ENCODE peak calls at places on chromosome 22, in four cellular contexts. I is ovary, X is tibial nerve, V is neural progenitor cell. G is an unnamed sample.

GRCh38 chr22:26610072-26610958 is 7.5 kb downstream of the CRYBB1 start:
- DNase-seq in I (no peak), X (no peak), V (no peak), G (no peak)

GRCh38 chr22:37290737-37291136 is 8.4 kb downstream of the CYTH4 start:
- DNase-seq in I (no peak), X (no peak), V (no peak), G (no peak)

GRCh38 chr22:20591660-20592310 is 84.4 kb downstream of the MED15 start:
- DNase-seq in I (no peak), X (no peak), V (peak), G (no peak)

GRCh38 chr22:37101311-37102063 is 8.0 kb downstream of the TMPRSS6 start:
- DNase-seq in I (no peak), X (no peak), V (no peak), G (no peak)

GRCh38 chr22:41237707-41238569 is 2.8 kb downstream of the CHADL start:
- DNase-seq in I (peak), X (peak), V (peak), G (no peak)

GRCh38 chr22:47151490-47151889 is 389.0 kb downstream of the TBC1D22A start:
- DNase-seq in I (no peak), X (no peak), V (no peak), G (no peak)

GRCh38 chr22:23911318-23911980 is 17.3 kb downstream of the MIF start:
- DNase-seq in I (peak), X (no peak), V (no peak), G (no peak)

GRCh38 chr22:47391169-47392053 is 629.0 kb downstream of the TBC1D22A start:
- DNase-seq in I (no peak), X (no peak), V (no peak), G (no peak)

GRCh38 chr22:26587991-26588613 is 1.8 kb downstream of the TPST2 start:
- DNase-seq in I (no peak), X (no peak), V (no peak), G (no peak)

GRCh38 chr22:47295982-47296381 is 533.5 kb downstream of the TBC1D22A start:
- DNase-seq in I (no peak), X (no peak), V (no peak), G (no peak)

GRCh38 chr22:49078076-49078710 is 749.5 kb downstream of the BRD1 start:
- DNase-seq in I (no peak), X (no peak), V (no peak), G (no peak)

GRCh38 chr22:44146088-44146861 is 34.5 kb upstream of the PARVG start:
- DNase-seq in I (no peak), X (no peak), V (peak), G (no peak)

GRCh38 chr22:45033136-45033535 is 23.3 kb upstream of the PHF21B start:
- DNase-seq in I (no peak), X (no peak), V (no peak), G (no peak)

GRCh38 chr22:36470994-36471331 is 10.5 kb downstream of the TXN2 start:
- DNase-seq in I (no peak), X (no peak), V (no peak), G (no peak)

GRCh38 chr22:31082606-31083376 is 1.7 kb downstream of the SMTN start:
- DNase-seq in I (peak), X (peak), V (peak), G (peak)

GRCh38 chr22:44329179-44329796 is 16.5 kb upstream of the SHISAL1 start:
- DNase-seq in I (no peak), X (no peak), V (no peak), G (no peak)

GRCh38 chr22:36806824-36807223 is 10.0 kb downstream of the PVALB start:
- DNase-seq in I (no peak), X (no peak), V (no peak), G (no peak)

GRCh38 chr22:31474743-31475142 is 14.9 kb downstream of the EIF4ENIF1 start:
- DNase-seq in I (no peak), X (no peak), V (no peak), G (no peak)

GRCh38 chr22:44171486-44172076 is 9.1 kb upstream of the PARVG start:
- DNase-seq in I (no peak), X (peak), V (no peak), G (no peak)

GRCh38 chr22:20027966-20028854 is 7.3 kb downstream of the TANGO2 start:
- DNase-seq in I (no peak), X (no peak), V (no peak), G (peak)

GRCh38 chr22:35315855-35316745 is 16.4 kb downstream of the TOM1 start:
- DNase-seq in I (peak), X (no peak), V (no peak), G (peak)

GRCh38 chr22:48210812-48211211 is 1448.4 kb downstream of the TBC1D22A start:
- DNase-seq in I (no peak), X (no peak), V (no peak), G (no peak)

GRCh38 chr22:44931077-44931540 is 78.7 kb downstream of the PHF21B start:
- DNase-seq in I (peak), X (no peak), V (no peak), G (no peak)

GRCh38 chr22:40423246-40423753 is 52.9 kb downstream of the SGSM3 start:
- DNase-seq in I (no peak), X (no peak), V (no peak), G (no peak)

GRCh38 chr22:35728639-35729308 is 11.1 kb downstream of the APOL5 start:
- DNase-seq in I (no peak), X (no peak), V (no peak), G (no peak)

GRCh38 chr22:27853404-27853803 is 51.8 kb upstream of the MN1 start:
- DNase-seq in I (no peak), X (peak), V (no peak), G (no peak)

GRCh38 chr22:24170189-24170588 is 11.1 kb upstream of the SUSD2 start:
- DNase-seq in I (no peak), X (no peak), V (peak), G (no peak)

GRCh38 chr22:41191467-41191866 is 13.6 kb upstream of the L3MBTL2 start:
- DNase-seq in I (peak), X (no peak), V (no peak), G (no peak)

GRCh38 chr22:28883917-28884753 is 763 bp downstream of the ZNRF3 start:
- DNase-seq in I (peak), X (no peak), V (peak), G (peak)
- TF ChIP-seq CTCF in I (no peak), X (no peak), V (peak), G (no peak)

DNA sequence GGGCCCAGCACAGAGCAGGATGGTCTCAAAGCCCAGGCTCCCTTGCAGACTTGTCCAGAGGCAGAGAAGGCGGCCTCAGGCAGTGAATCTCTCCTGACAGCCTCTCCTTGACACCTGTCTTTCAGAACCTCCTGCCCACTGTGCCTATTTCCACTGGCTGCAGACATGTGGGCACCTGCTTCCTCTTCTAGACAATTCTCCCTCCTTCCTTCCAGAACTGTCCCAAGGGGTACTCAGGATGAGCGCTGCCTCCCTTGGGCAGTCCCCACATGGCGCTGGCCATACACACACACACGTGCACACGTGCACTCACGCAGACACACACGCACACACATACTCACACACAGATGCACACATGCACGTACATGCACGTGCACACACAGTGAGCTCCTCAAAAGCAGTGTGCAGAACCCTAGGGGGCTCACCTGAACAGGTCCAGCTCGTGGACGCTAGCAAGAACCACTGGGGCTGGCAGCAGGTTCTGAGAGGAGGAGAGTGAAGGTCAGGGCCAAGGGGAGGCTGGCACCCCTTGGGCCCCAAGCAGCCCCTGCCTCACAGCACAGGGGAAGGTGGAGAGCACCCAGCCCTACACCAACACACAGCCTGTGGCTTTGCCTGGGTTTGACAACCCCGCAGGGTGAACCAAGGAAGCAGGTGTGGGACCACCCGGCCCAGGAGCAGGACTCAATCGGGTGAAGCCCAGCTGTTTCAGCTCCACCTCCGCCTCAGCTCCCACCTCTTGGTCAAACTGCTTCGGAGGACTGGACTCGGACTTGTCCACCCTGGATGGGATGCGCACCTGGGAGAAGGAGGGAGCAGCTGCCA is 8.1 kb upstream of the PLXNB2 start:
- DNase-seq in I (no peak), X (no peak), V (no peak), G (no peak)
- H3K27ac ChIP-seq in I (no peak), X (no peak), V (no peak), G (no peak)

DNA sequence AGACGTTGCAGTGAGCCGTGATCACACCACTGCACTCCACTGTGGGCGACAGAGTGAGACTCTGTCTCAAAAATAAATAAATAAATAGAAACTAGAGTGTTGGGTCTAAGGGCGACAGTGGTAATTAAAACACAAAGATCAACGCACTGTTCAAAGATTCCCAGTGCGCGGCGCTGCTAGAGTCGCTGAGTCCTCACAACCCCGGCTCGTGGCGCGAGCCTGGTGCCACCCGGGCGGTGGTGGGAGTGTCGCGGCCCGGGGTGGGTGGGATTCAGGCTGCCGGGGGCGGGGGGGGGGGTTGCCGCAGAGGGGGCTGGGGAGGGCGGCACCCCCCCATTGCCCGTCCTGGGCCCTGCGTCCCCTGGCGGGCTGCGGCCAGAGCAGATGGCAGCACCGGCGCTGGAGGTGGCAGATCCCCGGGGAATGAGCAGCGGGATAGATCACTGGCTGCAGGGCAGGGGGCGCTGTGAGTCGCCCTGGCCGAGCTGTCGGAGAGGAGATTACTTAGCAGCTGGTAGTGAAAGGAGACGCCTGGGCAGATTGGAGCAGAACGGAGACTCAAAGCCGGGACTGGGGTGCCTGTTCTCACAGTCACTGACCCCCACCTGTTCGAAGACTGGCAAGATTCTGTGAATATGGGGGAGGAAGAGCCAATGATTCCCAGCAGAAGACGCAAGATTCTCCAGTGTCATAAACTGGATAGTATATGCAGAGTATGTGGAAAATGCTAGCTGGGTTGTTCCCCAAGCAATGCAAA is 30.2 kb upstream of the APOBEC3A start:
- DNase-seq in I (peak), X (peak), V (peak), G (no peak)
- H3K4me3 ChIP-seq in I (peak), X (peak), V (peak), G (peak)

DNA sequence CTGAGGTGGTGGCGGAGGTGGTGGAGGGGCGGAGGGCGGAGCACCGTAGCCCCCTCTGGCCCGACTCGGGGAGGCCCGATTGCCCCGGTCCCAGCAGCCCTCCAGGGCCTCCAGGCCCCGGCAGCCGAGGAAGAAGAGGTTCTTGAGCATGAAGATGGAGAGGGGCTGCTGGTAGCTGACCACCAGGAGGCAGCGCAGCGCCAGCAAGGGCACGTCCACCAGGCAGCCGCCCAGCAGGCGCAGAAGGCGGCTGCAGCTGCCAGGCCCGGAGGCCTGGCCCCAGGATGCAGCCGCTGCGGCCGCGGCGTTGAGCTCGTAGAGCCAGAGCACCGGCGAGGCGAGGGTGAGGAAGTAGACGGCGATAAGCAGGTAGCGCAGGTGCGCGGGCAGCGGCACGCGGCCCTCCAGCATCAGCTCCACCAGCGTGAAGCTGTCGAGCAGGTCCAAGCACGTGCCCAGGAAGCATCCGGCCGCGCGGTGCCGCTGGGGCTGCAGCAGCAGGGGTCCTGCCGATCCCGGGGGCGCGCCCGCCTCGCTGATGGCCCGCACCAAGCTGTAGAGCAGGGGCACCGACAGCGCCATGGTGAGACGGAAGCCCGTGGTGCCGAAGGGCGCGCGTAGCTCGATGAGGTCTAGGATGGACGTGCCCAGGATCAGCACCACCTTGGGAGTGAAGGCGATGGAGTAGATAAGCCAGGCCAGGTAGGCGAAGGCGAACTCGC is 1.5 kb downstream of the TMEM121B start:
- DNase-seq in I (no peak), X (no peak), V (peak), G (no peak)
- TF ChIP-seq CTCF in I (no peak), X (no peak), V (peak), G (no peak)

GRCh38 chr22:38420734-38421133 is 34.3 kb downstream of the KCNJ4 start:
- DNase-seq in I (no peak), X (no peak), V (no peak), G (no peak)

GRCh38 chr22:38419864-38420172 is 35.2 kb downstream of the KCNJ4 start:
- DNase-seq in I (no peak), X (no peak), V (no peak), G (no peak)

GRCh38 chr22:38423512-38424503 is 31.2 kb downstream of the KCNJ4 start:
- DNase-seq in I (no peak), X (no peak), V (no peak), G (no peak)

GRCh38 chr22:38424525-38425080 is 30.4 kb downstream of the KCNJ4 start:
- DNase-seq in I (no peak), X (no peak), V (no peak), G (no peak)

DNA sequence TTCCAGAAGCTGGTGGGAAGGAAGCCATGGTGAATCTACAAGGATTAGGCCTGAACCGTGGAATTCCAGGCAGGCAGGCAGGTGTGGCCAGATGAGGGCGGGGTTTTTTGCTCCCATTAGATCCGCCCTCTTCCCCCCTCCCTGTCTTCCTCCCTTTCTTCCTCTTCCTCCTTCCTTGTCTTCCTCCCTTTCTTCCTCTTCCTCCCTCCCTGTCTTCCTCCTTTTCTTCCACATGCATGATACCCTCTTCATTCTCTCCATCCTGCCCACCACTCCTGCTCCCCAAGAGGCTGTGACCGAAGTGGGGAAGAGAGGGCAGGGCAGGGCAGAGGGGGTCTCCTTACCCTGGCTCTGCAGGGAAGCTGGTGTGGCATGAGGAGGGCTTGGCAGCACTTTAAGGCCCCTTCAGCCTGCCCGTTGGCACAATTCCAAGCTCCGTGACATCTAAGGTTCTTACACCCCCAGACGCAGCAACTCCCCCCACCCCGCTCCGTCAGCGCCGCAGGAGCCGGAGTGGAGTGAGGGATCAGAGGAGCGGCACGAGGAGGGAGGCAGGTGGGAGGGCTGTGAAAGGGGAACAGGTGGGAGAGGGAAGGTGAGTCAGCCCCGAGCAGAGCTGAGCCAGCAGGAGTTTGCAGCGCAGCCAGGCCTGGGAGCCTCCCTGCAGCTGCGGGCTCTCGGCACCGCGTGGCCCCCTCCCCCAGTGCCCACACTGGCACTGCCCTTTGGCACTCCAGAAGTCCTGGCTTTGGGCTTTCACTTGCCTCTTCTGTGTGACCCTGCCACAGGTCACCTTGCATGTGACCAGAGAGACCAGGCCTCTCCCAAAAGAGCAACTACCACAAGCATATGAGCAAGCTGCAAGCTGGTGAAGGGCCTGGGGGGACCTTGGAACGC is 32.1 kb downstream of the KCNJ4 start:
- DNase-seq in I (no peak), X (no peak), V (no peak), G (no peak)
- H3K27ac ChIP-seq in I (no peak), X (no peak), V (no peak), G (no peak)

GRCh38 chr22:42431401-42432019 is 693 bp downstream of the NFAM1 start:
- DNase-seq in I (no peak), X (no peak), V (no peak), G (no peak)
- H3K4me3 ChIP-seq in I (no peak), X (peak), V (no peak), G (peak)

DNA sequence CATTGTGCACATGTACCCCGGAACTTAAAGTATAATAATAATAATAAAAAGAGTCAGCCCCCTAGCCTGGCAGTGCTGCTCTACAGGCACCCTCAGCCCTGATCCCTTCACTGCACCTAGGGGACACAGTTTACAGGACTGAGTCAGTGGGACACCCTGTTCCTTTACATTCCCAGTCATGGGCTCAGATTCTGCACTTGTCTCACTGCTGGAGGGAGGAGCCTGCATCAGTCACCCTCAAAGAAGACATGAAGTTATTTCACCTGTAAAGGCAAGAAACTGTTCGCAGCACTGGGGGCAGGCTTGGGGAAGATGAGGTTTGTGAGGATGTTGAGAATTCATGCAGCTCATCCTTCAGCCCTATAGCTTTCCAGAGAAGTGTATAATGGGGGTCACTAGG is 50.7 kb upstream of the VPREB1 start:
- DNase-seq in I (no peak), X (no peak), V (no peak), G (no peak)
- TF ChIP-seq CTCF in I (no peak), X (no peak), V (no peak), G (no peak)

DNA sequence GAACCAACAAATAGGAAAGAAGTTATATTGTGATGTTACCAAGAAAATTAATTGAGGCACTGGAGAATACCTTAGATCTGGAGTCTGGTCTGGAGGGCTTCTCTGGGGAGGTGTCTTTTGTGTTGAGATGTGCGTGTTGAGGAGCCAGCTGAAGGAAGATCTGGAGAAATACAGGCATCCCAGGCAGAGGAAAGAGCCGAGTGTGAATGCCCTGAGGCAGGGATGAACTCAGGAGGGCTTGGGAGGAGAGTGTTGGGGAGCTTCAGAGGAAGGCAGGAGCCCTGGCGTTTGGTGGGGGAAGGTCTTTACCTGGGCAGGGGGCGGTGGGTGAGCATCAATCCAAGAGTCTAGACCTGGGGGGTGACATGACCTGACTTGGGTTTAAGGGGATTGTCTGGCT is 13.1 kb downstream of the SYNGR1 start:
- DNase-seq in I (no peak), X (no peak), V (no peak), G (no peak)
- H3K27ac ChIP-seq in I (no peak), X (no peak), V (no peak), G (no peak)

G was measured in coronary artery.